ENCODE peak calls at places on chromosomes 2 and 18, in nine cellular contexts. N, K, C, A, M, D, G, Z and T are unnamed samples.

GRCh38 chr2:9222246-9222898 is 15.8 kb downstream of the ASAP2 start:
- DNase-seq in Z (peak), A (no peak), K (no peak), M (no peak), G (peak), C (no peak), D (no peak), N (no peak), T (no peak)

GRCh38 chr2:136008205-136008865 is 22.9 kb upstream of the DARS1 start:
- DNase-seq in D (no peak), G (no peak), M (no peak), N (peak), K (peak), Z (no peak), A (peak), C (no peak), T (no peak)

GRCh38 chr18:73479472-73479871 is 611.7 kb upstream of the NETO1 start:
- DNase-seq in C (no peak), G (peak), A (no peak), Z (no peak), D (no peak), K (no peak), M (no peak), N (no peak), T (no peak)

GRCh38 chr2:54872783-54873182 is 149.3 kb downstream of the EML6 start:
- DNase-seq in C (no peak), Z (no peak), A (no peak), G (no peak), K (no peak), M (no peak), D (no peak), N (no peak), T (no peak)

GRCh38 chr2:72718906-72719305 is 106.9 kb downstream of the EXOC6B start:
- DNase-seq in N (no peak), G (no peak), A (no peak), M (no peak), C (no peak), Z (no peak), D (no peak), K (no peak), T (no peak)

GRCh38 chr2:11716689-11717321 is 29.6 kb upstream of the LPIN1 start:
- DNase-seq in C (peak), D (no peak), Z (no peak), K (no peak), A (no peak), G (peak), N (no peak), M (no peak), T (no peak)

GRCh38 chr18:76519156-76519549 is 24.1 kb upstream of the ZNF516 start:
- DNase-seq in G (no peak), D (no peak), C (peak), M (no peak), N (no peak), K (no peak), Z (no peak), A (no peak), T (peak)

GRCh38 chr2:206378835-206379234 is 64.5 kb upstream of the ADAM23 start:
- DNase-seq in C (no peak), G (peak), A (no peak), M (no peak), K (no peak), N (no peak), Z (no peak), D (no peak), T (no peak)

GRCh38 chr2:237581751-237582746 is 8.5 kb downstream of the RAB17 start:
- DNase-seq in M (no peak), C (peak), K (peak), G (peak), D (peak), A (peak), Z (peak), N (no peak), T (peak)

GRCh38 chr18:51196116-51196810 is 1.2 kb downstream of the MEX3C start:
- DNase-seq in K (peak), M (no peak), Z (peak), D (peak), G (peak), A (peak), C (no peak), N (peak), T (peak)

GRCh38 chr2:217901826-217902225 is 101.0 kb downstream of the TNS1 start:
- DNase-seq in D (no peak), Z (no peak), C (no peak), M (no peak), A (no peak), K (peak), N (no peak), G (peak), T (no peak)

GRCh38 chr2:108314586-108315296 is 26.0 kb downstream of the SULT1C2 start:
- DNase-seq in D (no peak), C (no peak), M (no peak), A (no peak), Z (no peak), N (no peak), G (no peak), K (no peak), T (no peak)

GRCh38 chr2:240902615-240903041 is 3.5 kb upstream of the CROCC2 start:
- DNase-seq in D (no peak), K (no peak), Z (no peak), N (no peak), M (no peak), A (no peak), G (no peak), C (no peak), T (no peak)

GRCh38 chr2:45458909-45459563 is 152.0 kb downstream of the SRBD1 start:
- DNase-seq in A (no peak), C (no peak), N (no peak), G (peak), Z (no peak), K (peak), M (peak), D (no peak), T (no peak)

GRCh38 chr2:197191177-197191947 is 119.2 kb downstream of the ANKRD44 start:
- DNase-seq in D (peak), K (peak), M (no peak), Z (peak), N (no peak), C (peak), A (no peak), G (peak), T (peak)

GRCh38 chr2:225938991-225939390 is 539.5 kb downstream of the NYAP2 start:
- DNase-seq in Z (no peak), M (no peak), D (no peak), G (no peak), K (no peak), N (no peak), C (no peak), A (no peak), T (no peak)

GRCh38 chr2:9703701-9704221 is 73.0 kb upstream of the YWHAQ start:
- DNase-seq in K (peak), A (no peak), D (no peak), G (peak), C (peak), M (no peak), N (no peak), Z (peak), T (no peak)

GRCh38 chr18:3069671-3070433 is 56.9 kb upstream of the LPIN2 start:
- DNase-seq in N (no peak), K (no peak), M (no peak), C (no peak), G (peak), A (no peak), D (no peak), Z (no peak), T (no peak)

GRCh38 chr2:160418398-160418765 is 75.2 kb downstream of the RBMS1 start:
- DNase-seq in A (no peak), N (no peak), M (no peak), K (no peak), C (no peak), G (no peak), D (no peak), Z (no peak), T (no peak)

GRCh38 chr2:239149501-239149900 is 251.3 kb downstream of the HDAC4 start:
- DNase-seq in C (no peak), G (no peak), M (no peak), N (no peak), K (no peak), A (no peak), Z (no peak), D (no peak), T (no peak)

GRCh38 chr18:67531929-67532328 is 15.4 kb upstream of the DSEL start:
- DNase-seq in M (no peak), N (no peak), C (no peak), A (no peak), K (no peak), Z (no peak), D (no peak), G (no peak), T (no peak)